ENCODE peak calls at places on chromosomes 1 and 21, in four cellular contexts. Q is WTC11, Y is K562, L is HepG2. Z is an unnamed sample.

GRCh38 chr1:199545780-199546179 is 481.7 kb upstream of the NR5A2 start:
- DNase-seq in Q (peak), Y (no peak), L (no peak), Z (no peak)

GRCh38 chr1:237204841-237205240 is 162.9 kb downstream of the RYR2 start:
- DNase-seq in L (no peak), Q (no peak), Y (no peak), Z (no peak)

GRCh38 chr1:223706077-223706988 is 6.0 kb upstream of the CAPN2 start:
- DNase-seq in Q (no peak), Y (no peak), L (peak), Z (no peak)

GRCh38 chr1:47262787-47263413 is 30.9 kb upstream of the TAL1 start:
- DNase-seq in L (peak), Y (peak), Q (peak), Z (no peak)

GRCh38 chr1:52306227-52307006 is 59.6 kb downstream of the CC2D1B start:
- DNase-seq in Q (no peak), L (peak), Y (no peak), Z (no peak)

GRCh38 chr1:20377516-20378270 is 87.0 kb downstream of the VWA5B1 start:
- DNase-seq in Y (no peak), Q (no peak), L (no peak), Z (no peak)

GRCh38 chr21:39121600-39122355 is 61.5 kb downstream of the PSMG1 start:
- DNase-seq in Y (no peak), Q (no peak), L (no peak), Z (no peak)

GRCh38 chr1:110292327-110292741 is 46.8 kb upstream of the RBM15 start:
- DNase-seq in L (no peak), Y (no peak), Q (no peak), Z (no peak)

GRCh38 chr1:98468111-98468717 is 193.3 kb upstream of the SNX7 start:
- DNase-seq in Y (no peak), L (peak), Q (no peak), Z (no peak)

GRCh38 chr1:19398309-19398760 is 86.2 kb downstream of the SLC66A1 start:
- DNase-seq in Y (no peak), Q (no peak), L (no peak), Z (no peak)

GRCh38 chr1:30329263-30329753 is 394.1 kb downstream of the MATN1 start:
- DNase-seq in Y (no peak), L (no peak), Q (no peak), Z (no peak)

GRCh38 chr1:222663535-222663934 is 45.6 kb downstream of the MIA3 start:
- DNase-seq in Y (no peak), L (no peak), Q (no peak), Z (no peak)

GRCh38 chr1:151251656-151252470 is 2.7 kb upstream of the PSMD4 start:
- DNase-seq in Q (peak), Y (peak), L (peak), Z (no peak)

GRCh38 chr1:14300991-14301703 is 297.3 kb upstream of the KAZN start:
- DNase-seq in Y (no peak), L (no peak), Q (no peak), Z (no peak)

GRCh38 chr1:63112155-63112914 is 210.0 kb upstream of the FOXD3 start:
- DNase-seq in L (no peak), Y (no peak), Q (no peak), Z (no peak)

GRCh38 chr1:88655685-88656299 is 28.3 kb upstream of the PKN2 start:
- DNase-seq in Y (peak), Q (no peak), L (peak), Z (no peak)

GRCh38 chr1:108570128-108570527 is 10.2 kb downstream of the EEIG2 start:
- DNase-seq in Y (no peak), Q (no peak), L (peak), Z (no peak)

GRCh38 chr1:180796897-180797296 is 115.8 kb upstream of the KIAA1614 start:
- DNase-seq in L (no peak), Y (no peak), Q (no peak), Z (no peak)

GRCh38 chr1:203371288-203371687 is 20.4 kb upstream of the FMOD start:
- DNase-seq in Y (no peak), L (no peak), Q (no peak), Z (no peak)

GRCh38 chr1:154603317-154603716 is 4.7 kb downstream of the ADAR start:
- DNase-seq in Q (no peak), L (no peak), Y (no peak), Z (no peak)

GRCh38 chr1:29230553-29231378 is at the start of gene MECR:
- DNase-seq in Y (peak), L (peak), Q (peak), Z (peak)

GRCh38 chr1:172774561-172774960 is 115.7 kb downstream of the FASLG start:
- DNase-seq in Q (no peak), L (no peak), Y (no peak), Z (no peak)

GRCh38 chr1:34977858-34978257 is 7.3 kb downstream of the TMEM35B start:
- DNase-seq in Y (no peak), Q (no peak), L (peak), Z (no peak)

GRCh38 chr1:201463071-201463552 is 5.9 kb downstream of the PHLDA3 start:
- DNase-seq in Q (no peak), Y (no peak), L (peak), Z (no peak)

GRCh38 chr1:150548324-150548631 is 930 bp upstream of the ADAMTSL4 start:
- DNase-seq in Q (no peak), L (no peak), Y (no peak), Z (no peak)

GRCh38 chr21:43933680-43934079 is 68.7 kb downstream of the AGPAT3 start:
- DNase-seq in Q (no peak), L (no peak), Y (no peak), Z (no peak)

GRCh38 chr21:27047331-27048314 is 80.7 kb upstream of the ADAMTS5 start:
- DNase-seq in L (no peak), Q (no peak), Y (no peak), Z (no peak)

GRCh38 chr1:97906567-97907228 is 14.1 kb downstream of the DPYD start:
- DNase-seq in L (peak), Q (no peak), Y (no peak), Z (no peak)

GRCh38 chr1:59750612-59751395 is 63.9 kb upstream of the HOOK1 start:
- DNase-seq in Q (no peak), Y (no peak), L (no peak), Z (no peak)

GRCh38 chr1:212941452-212941851 is 8.9 kb upstream of the VASH2 start:
- DNase-seq in Q (no peak), L (no peak), Y (no peak), Z (no peak)

GRCh38 chr1:23196627-23197328 is 20.5 kb downstream of the HTR1D start:
- DNase-seq in Q (no peak), Y (no peak), L (no peak), Z (no peak)

GRCh38 chr1:9281071-9281827 is 11.4 kb upstream of the SPSB1 start:
- DNase-seq in Q (no peak), L (no peak), Y (no peak), Z (no peak)

GRCh38 chr1:82927753-82928152 is 1071.2 kb downstream of the TTLL7 start:
- DNase-seq in Q (no peak), Y (no peak), L (no peak), Z (no peak)

GRCh38 chr21:41010981-41011380 is 157.0 kb upstream of the BACE2 start:
- DNase-seq in Q (no peak), Y (no peak), L (no peak), Z (no peak)

GRCh38 chr1:20883766-20884165 is 96.7 kb upstream of the HP1BP3 start:
- DNase-seq in Y (no peak), Q (no peak), L (no peak), Z (no peak)

GRCh38 chr1:156592910-156593732 is 1.5 kb downstream of the NAXE start:
- DNase-seq in Q (no peak), Y (no peak), L (no peak), Z (no peak)

GRCh38 chr1:40232444-40232843 is 15.3 kb upstream of the TMCO2 start:
- DNase-seq in Y (peak), Q (no peak), L (no peak), Z (peak)

GRCh38 chr1:46547481-46548383 is 3.7 kb downstream of the KNCN start:
- DNase-seq in Y (peak), L (peak), Q (no peak), Z (no peak)

GRCh38 chr1:5717031-5717682 is 275.1 kb downstream of the NPHP4 start:
- DNase-seq in Y (no peak), L (no peak), Q (no peak), Z (no peak)
- TF ChIP-seq TCF7 in Y (no peak), L (no peak), Q (no peak), Z (no peak)

DNA sequence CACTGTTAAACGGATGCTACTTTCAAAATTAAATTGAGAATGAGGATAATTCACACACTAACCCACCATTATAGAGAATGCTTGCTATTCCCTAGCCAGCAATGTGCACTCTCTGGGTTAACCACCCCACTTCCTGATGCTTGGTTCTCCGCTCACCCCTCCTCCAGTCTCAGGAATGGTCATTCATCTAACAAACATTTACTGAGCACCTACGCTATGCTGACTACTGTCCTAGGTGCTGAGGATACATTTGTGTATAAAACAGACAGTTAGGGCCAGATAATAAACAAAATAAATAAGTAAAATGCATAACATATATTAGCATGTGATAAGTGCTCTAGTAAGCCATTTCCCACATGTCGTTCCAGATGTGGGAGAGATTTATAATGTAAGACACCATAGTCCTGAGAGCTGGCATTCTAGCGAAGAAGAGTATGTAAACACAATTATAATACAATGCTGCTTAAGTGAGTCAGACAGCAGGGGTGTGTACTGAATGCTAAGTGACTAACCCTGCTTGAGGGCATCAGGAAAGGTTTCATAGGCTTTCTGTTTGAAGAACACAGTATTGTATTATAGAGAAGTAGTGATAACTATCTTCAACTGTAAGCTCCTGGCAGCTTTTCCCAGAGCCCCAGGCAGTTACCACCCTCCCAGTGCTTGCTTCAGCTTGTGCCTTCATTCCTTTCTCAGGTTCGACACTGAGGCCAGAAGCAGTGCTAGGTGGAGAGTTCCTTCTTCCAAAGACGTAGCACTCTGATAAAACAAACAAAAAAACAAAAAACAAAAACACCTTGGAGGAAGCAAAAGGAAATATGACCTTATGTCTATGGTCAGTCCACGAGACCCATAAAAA is 126.6 kb upstream of the CACHD1 start:
- DNase-seq in Y (no peak), L (no peak), Q (no peak), Z (no peak)
- TF ChIP-seq TCF7 in Y (no peak), L (no peak), Q (no peak), Z (no peak)

GRCh38 chr1:78676996-78677395 is 27.4 kb downstream of the IFI44 start:
- DNase-seq in Y (no peak), Q (no peak), L (no peak), Z (no peak)

GRCh38 chr1:78673120-78673519 is 23.5 kb downstream of the IFI44 start:
- DNase-seq in Q (peak), L (peak), Y (no peak), Z (no peak)

GRCh38 chr1:78678324-78678723 is 28.7 kb downstream of the IFI44 start:
- DNase-seq in Q (no peak), Y (no peak), L (no peak), Z (no peak)

GRCh38 chr1:78677788-78678187 is 28.2 kb downstream of the IFI44 start:
- DNase-seq in Y (no peak), Q (no peak), L (no peak), Z (no peak)

DNA sequence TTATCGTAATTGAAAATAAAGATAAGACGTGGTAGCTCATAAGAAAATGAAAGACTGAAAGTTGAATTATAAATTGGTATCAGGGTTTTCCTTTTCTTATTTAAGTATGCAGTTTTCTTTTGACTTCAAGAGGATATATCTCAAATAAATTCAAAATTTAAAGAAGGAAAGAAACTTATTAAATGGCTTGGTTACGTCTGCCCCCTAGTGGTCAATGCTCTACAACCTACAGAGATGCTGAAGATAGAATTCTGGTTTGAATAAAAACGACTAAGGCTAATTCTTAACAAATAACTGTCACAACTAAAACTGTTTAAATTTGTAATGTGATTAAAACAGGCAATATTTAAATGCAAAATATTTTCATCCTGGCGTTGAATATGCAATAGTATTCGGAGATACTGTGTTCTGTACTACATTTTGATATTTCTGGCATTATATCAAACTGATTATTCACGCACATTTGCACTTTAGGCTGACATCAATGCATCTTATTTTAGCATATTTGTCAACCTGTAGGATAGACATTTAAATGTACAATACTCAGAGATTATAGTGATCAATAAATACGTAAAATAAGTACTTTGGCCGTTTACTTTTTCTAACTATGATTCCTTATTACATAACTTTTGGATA is 26.8 kb downstream of the IFI44 start:
- DNase-seq in Q (no peak), L (peak), Y (peak), Z (no peak)
- TF ChIP-seq TCF7 in Q (no peak), L (no peak), Y (no peak), Z (no peak)

GRCh38 chr1:25740071-25740470 is 59.9 kb upstream of the SELENON start:
- DNase-seq in Q (no peak), L (no peak), Y (no peak), Z (no peak)
- TF ChIP-seq TCF7 in Q (no peak), L (no peak), Y (no peak), Z (no peak)

DNA sequence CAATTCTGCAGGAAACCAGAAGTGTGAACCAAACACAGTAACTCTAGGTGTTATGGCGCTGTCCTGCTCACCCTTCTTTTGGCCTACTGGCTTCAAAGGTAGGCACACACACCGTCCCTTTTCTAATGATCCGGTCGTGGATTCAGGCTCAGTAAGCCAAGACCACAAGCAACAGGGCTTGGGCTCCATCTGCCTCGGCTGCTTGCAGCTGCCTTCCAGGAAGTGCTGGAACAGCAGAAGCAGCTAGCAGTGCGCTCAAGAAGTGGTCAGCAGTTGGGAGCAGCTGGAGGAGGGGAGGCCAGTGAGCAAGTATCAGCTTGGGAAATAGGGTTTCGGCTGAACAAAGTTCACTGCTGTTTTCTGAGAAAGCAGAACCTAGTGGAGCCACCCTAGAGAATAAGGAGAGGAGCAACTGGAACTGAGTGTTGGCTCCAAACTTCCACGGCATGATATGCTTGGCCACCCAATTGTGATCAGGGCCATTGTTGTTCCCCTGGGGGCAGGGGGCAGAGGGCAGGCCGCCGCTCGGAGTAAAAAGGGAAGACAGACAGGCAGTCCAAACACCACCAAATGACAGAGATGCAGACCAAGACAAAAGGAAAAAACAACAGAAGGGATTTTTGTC is 173.4 kb downstream of the TOMM20 start:
- DNase-seq in Y (no peak), L (no peak), Q (no peak), Z (no peak)
- TF ChIP-seq TCF7 in Y (no peak), L (no peak), Q (no peak), Z (no peak)

GRCh38 chr21:45983981-45984551 is 2.5 kb downstream of the COL6A1 start:
- DNase-seq in Q (peak), Y (peak), L (no peak), Z (no peak)

GRCh38 chr21:45984584-45985095 is 3.1 kb downstream of the COL6A1 start:
- DNase-seq in L (no peak), Q (no peak), Y (no peak), Z (no peak)

GRCh38 chr21:45981641-45982255 is at the start of gene COL6A1:
- DNase-seq in L (no peak), Q (peak), Y (peak), Z (no peak)

GRCh38 chr21:45982256-45982757 is 737 bp downstream of the COL6A1 start:
- DNase-seq in Q (peak), L (no peak), Y (no peak), Z (no peak)

GRCh38 chr21:45982758-45983731 is 1.5 kb downstream of the COL6A1 start:
- DNase-seq in L (no peak), Q (peak), Y (no peak), Z (no peak)
- TF ChIP-seq TCF7 in L (no peak), Q (no peak), Y (no peak), Z (no peak)

Z was measured in GM12878.